ENCODE peak calls at places on chromosomes 11 and 22, in four cellular contexts. One of them, this sample, is unnamed.

GRCh38 chr11:86202013-86202336 is 42.6 kb upstream of the EED start:
- DNase-seq in H1: no peak
- DNase-seq in K562: peak
- DNase-seq in HepG2: no peak
- DNase-seq in this sample: no peak

GRCh38 chr22:20174785-20175596 is 24.1 kb upstream of the CCDC188 start:
- DNase-seq in HepG2: no peak
- DNase-seq in K562: peak
- DNase-seq in H1: no peak
- DNase-seq in this sample: no peak

GRCh38 chr11:75625970-75626691 is 42.7 kb downstream of the MAP6 start:
- DNase-seq in K562: no peak
- DNase-seq in HepG2: no peak
- DNase-seq in H1: no peak
- DNase-seq in this sample: no peak

GRCh38 chr11:38791346-38791961 is 2193.4 kb upstream of the RAG2 start:
- DNase-seq in HepG2: peak
- DNase-seq in K562: peak
- DNase-seq in H1: peak
- DNase-seq in this sample: no peak

GRCh38 chr11:33699515-33700424 is 856 bp downstream of the C11orf91 start:
- DNase-seq in HepG2: peak
- DNase-seq in K562: peak
- DNase-seq in H1: no peak
- DNase-seq in this sample: no peak

GRCh38 chr22:28358244-28358777 is 321.3 kb downstream of the TTC28 start:
- DNase-seq in HepG2: no peak
- DNase-seq in K562: no peak
- DNase-seq in H1: no peak
- DNase-seq in this sample: no peak

GRCh38 chr11:134607963-134608750 is 196.1 kb upstream of the B3GAT1 start:
- DNase-seq in HepG2: no peak
- DNase-seq in H1: no peak
- DNase-seq in K562: no peak
- DNase-seq in this sample: no peak

GRCh38 chr11:110490886-110491285 is 61.1 kb downstream of the FDX1 start:
- DNase-seq in HepG2: no peak
- DNase-seq in K562: peak
- DNase-seq in H1: no peak
- DNase-seq in this sample: no peak

GRCh38 chr22:40432167-40432566 is 61.8 kb downstream of the SGSM3 start:
- DNase-seq in K562: no peak
- DNase-seq in HepG2: no peak
- DNase-seq in H1: no peak
- DNase-seq in this sample: no peak

GRCh38 chr22:39360242-39360641 is 10.5 kb downstream of the SYNGR1 start:
- DNase-seq in HepG2: no peak
- DNase-seq in K562: no peak
- DNase-seq in H1: no peak
- DNase-seq in this sample: no peak

GRCh38 chr11:24903555-24903954 is 406.7 kb downstream of the LUZP2 start:
- DNase-seq in K562: no peak
- DNase-seq in H1: no peak
- DNase-seq in HepG2: no peak
- DNase-seq in this sample: no peak

GRCh38 chr11:115980336-115980735 is 476.1 kb upstream of the CADM1 start:
- DNase-seq in K562: no peak
- DNase-seq in H1: no peak
- DNase-seq in HepG2: no peak
- DNase-seq in this sample: no peak

GRCh38 chr11:7672960-7673723 is at the start of gene CYB5R2:
- DNase-seq in K562: peak
- DNase-seq in H1: no peak
- DNase-seq in HepG2: no peak
- DNase-seq in this sample: no peak

GRCh38 chr11:73334244-73335203 is 26.4 kb downstream of the ARHGEF17 start:
- DNase-seq in K562: peak
- DNase-seq in H1: no peak
- DNase-seq in HepG2: peak
- DNase-seq in this sample: no peak

GRCh38 chr11:62601114-62601363 is 626 bp downstream of the MTA2 start:
- DNase-seq in H1: no peak
- DNase-seq in K562: peak
- DNase-seq in HepG2: no peak
- DNase-seq in this sample: no peak

GRCh38 chr11:75471134-75471943 is 38.3 kb upstream of the KLHL35 start:
- DNase-seq in H1: no peak
- DNase-seq in K562: no peak
- DNase-seq in HepG2: no peak
- DNase-seq in this sample: no peak

GRCh38 chr22:32075997-32076725 is 33.1 kb downstream of the SLC5A1 start:
- DNase-seq in H1: no peak
- DNase-seq in K562: no peak
- DNase-seq in HepG2: no peak
- DNase-seq in this sample: no peak

GRCh38 chr11:96341237-96342130 is 1.5 kb downstream of the MAML2 start:
- DNase-seq in H1: no peak
- DNase-seq in K562: peak
- DNase-seq in HepG2: peak
- DNase-seq in this sample: no peak

GRCh38 chr11:130097285-130097684 is 27.6 kb downstream of the APLP2 start:
- DNase-seq in K562: no peak
- DNase-seq in H1: no peak
- DNase-seq in HepG2: no peak
- DNase-seq in this sample: no peak

GRCh38 chr11:130047141-130047540 is 22.6 kb upstream of the APLP2 start:
- DNase-seq in HepG2: no peak
- DNase-seq in K562: no peak
- DNase-seq in H1: no peak
- DNase-seq in this sample: no peak

GRCh38 chr11:120547871-120548681 is 36.5 kb downstream of the GRIK4 start:
- DNase-seq in HepG2: peak
- DNase-seq in K562: no peak
- DNase-seq in H1: no peak
- DNase-seq in this sample: no peak

GRCh38 chr11:19697721-19698121 is 14.9 kb upstream of the NAV2 start:
- DNase-seq in K562: no peak
- DNase-seq in HepG2: no peak
- DNase-seq in H1: no peak
- DNase-seq in this sample: no peak

GRCh38 chr11:78097666-78098385 is 18.2 kb upstream of the NDUFC2 start:
- DNase-seq in K562: no peak
- DNase-seq in HepG2: no peak
- DNase-seq in H1: no peak
- DNase-seq in this sample: no peak

GRCh38 chr11:105769627-105770026 is 159.8 kb downstream of the GRIA4 start:
- DNase-seq in HepG2: no peak
- DNase-seq in H1: no peak
- DNase-seq in K562: no peak
- DNase-seq in this sample: no peak

GRCh38 chr11:75801362-75802021 is 13.5 kb upstream of the UVRAG start:
- DNase-seq in K562: no peak
- DNase-seq in HepG2: no peak
- DNase-seq in H1: no peak
- DNase-seq in this sample: no peak

GRCh38 chr11:116590844-116591575 is 181.8 kb downstream of the BUD13 start:
- DNase-seq in HepG2: no peak
- DNase-seq in H1: no peak
- DNase-seq in K562: no peak
- DNase-seq in this sample: no peak

GRCh38 chr11:6351782-6352181 is 31.5 kb upstream of the CAVIN3 start:
- DNase-seq in K562: no peak
- DNase-seq in H1: no peak
- DNase-seq in HepG2: no peak
- DNase-seq in this sample: no peak

GRCh38 chr22:24027389-24027980 is 16.4 kb downstream of the CABIN1 start:
- DNase-seq in H1: no peak
- DNase-seq in HepG2: no peak
- DNase-seq in K562: no peak
- DNase-seq in this sample: no peak

GRCh38 chr11:326842-327580 is 6.4 kb upstream of the IFITM3 start:
- DNase-seq in K562: peak
- DNase-seq in HepG2: peak
- DNase-seq in H1: no peak
- DNase-seq in this sample: peak

GRCh38 chr11:117232911-117233409 is 489 bp downstream of the RNF214 start:
- DNase-seq in H1: no peak
- DNase-seq in K562: peak
- DNase-seq in HepG2: no peak
- DNase-seq in this sample: no peak

GRCh38 chr11:125343732-125344131 is 152.3 kb downstream of the FEZ1 start:
- DNase-seq in K562: no peak
- DNase-seq in HepG2: no peak
- DNase-seq in H1: no peak
- DNase-seq in this sample: no peak

GRCh38 chr22:19870153-19871022 is 15.7 kb upstream of the GNB1L start:
- DNase-seq in K562: no peak
- DNase-seq in H1: no peak
- DNase-seq in HepG2: peak
- DNase-seq in this sample: no peak

GRCh38 chr11:8766043-8766992 is 83.7 kb downstream of the RPL27A start:
- DNase-seq in HepG2: no peak
- DNase-seq in K562: no peak
- DNase-seq in H1: no peak
- DNase-seq in this sample: no peak

DNA sequence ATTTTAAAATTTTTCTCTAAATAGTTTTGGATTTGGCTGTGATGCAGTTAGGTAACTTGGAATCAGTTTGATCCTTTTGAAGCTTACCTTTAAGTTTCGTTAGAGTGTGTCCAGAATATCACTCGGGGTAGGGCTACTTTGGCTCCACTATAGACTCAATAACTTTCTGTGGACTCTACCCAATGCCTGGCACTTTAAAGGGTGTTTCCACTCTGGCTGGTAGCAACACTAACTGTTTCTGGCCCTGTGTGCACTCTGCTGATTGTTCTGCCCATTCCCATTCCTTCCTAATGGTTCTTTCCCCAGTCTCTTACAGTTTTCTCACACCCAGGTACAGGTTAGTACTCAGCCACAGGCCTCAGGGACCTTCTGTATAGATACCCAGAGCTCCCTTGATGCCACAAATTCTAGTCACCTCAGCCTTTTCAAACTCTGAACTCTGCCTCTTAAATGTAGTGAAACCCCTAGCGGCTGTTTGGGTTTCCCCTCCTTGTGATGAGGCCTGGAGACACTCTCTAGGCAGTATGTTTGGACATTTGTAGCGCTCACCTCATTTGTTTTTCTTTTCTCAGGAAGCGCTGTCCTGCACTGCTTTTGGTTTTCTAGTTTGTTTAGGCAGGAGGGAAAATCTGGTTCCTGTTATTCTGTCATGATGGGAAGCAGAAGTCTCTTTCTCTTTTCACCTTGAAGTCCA is 16.8 kb downstream of the CUL5 start:
- DNase-seq in H1: no peak
- DNase-seq in K562: no peak
- DNase-seq in HepG2: no peak
- DNase-seq in this sample: peak
- TF ChIP-seq CTCF in H1: no peak
- TF ChIP-seq CTCF in K562: no peak
- TF ChIP-seq CTCF in HepG2: no peak
- TF ChIP-seq CTCF in this sample: peak

DNA sequence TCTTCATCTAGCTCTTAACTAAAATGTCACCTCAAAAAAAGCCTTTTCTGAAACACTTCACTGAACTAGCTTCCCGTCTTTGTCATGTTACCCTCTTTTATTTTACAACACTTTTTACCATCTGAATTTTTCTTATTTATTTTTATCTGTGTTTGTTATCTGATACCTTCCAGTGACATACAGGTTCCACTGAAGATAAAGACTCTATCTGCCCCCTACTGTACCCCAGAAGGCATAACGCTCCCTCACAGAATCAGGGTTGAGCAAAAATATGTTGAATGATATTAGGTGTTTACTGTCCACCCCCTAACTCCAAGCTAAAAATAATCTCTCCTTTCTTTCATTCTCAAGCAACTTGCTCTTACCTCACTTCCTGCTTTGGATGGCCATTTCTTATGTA is 654.2 kb downstream of the NELL1 start:
- DNase-seq in K562: no peak
- DNase-seq in H1: no peak
- DNase-seq in HepG2: no peak
- DNase-seq in this sample: no peak
- TF ChIP-seq MAX in K562: no peak
- TF ChIP-seq MAX in H1: no peak
- TF ChIP-seq MAX in HepG2: no peak
- TF ChIP-seq MAX in this sample: no peak

DNA sequence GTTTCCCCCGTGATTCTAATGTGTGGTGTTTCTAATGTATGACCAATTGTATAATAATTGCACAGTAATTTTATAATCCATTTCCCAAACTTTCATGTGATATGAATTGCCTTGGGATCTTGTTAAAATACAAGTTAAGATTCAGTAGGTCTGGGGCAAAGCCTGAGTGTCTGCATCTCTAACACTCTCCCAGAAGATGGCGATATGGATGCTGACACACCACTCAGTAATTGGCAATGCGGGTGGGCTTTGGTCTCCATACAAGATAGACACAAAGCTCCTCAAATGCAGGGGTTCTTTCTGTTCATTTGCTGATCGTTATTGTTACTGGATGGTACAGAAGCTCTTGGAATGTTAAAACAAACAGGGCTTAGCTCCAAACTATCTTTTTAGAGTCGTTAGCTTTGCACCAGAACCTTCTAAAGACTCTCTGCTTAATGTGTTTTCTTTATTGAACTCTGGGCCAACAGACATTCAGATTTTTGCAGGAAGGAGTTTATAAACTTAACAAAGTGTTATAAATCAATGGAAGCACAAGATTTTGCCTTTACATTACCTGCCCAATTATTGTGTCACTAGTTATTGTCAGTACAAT is 45.4 kb upstream of the ANO3 start:
- DNase-seq in H1: no peak
- DNase-seq in K562: peak
- DNase-seq in HepG2: peak
- DNase-seq in this sample: no peak
- TF ChIP-seq BRCA1 in H1: no peak
- TF ChIP-seq BRCA1 in K562: no peak
- TF ChIP-seq BRCA1 in HepG2: no peak
- TF ChIP-seq BRCA1 in this sample: no peak

GRCh38 chr22:50691521-50691920 is 18.9 kb downstream of the SHANK3 start:
- DNase-seq in HepG2: peak
- DNase-seq in H1: no peak
- DNase-seq in K562: peak
- DNase-seq in this sample: peak
- TF ChIP-seq CTCF in HepG2: peak
- TF ChIP-seq CTCF in H1: no peak
- TF ChIP-seq CTCF in K562: peak
- TF ChIP-seq CTCF in this sample: peak

This sample was measured in GM12878.